ENCODE peak calls at places on chromosomes 16 and 17, in ten cellular contexts. K, W, B, V, F, Z, R, Y, L and E are unnamed samples.

GRCh38 chr17:7850970-7851437 is 3.9 kb upstream of the TMEM88 start:
- DNase-seq in L (no peak), F (no peak), Z (no peak), V (no peak), R (no peak), K (no peak), B (no peak), Y (no peak), W (no peak), E (no peak)

GRCh38 chr17:57916925-57917858 is 38.0 kb downstream of the CUEDC1 start:
- DNase-seq in R (no peak), L (no peak), V (peak; percentile 98), Y (no peak), F (no peak), W (no peak), K (no peak), Z (peak; percentile 82), B (no peak), E (no peak)

GRCh38 chr16:17572145-17572544 is 101.4 kb upstream of the XYLT1 start:
- DNase-seq in K (no peak), Z (no peak), V (no peak), B (no peak), W (no peak), F (no peak), Y (no peak), L (no peak), R (no peak), E (no peak)

GRCh38 chr16:73042807-73043206 is 5.1 kb downstream of the ZFHX3 start:
- DNase-seq in B (no peak), Y (no peak), L (no peak), F (no peak), R (no peak), Z (no peak), W (no peak), K (no peak), V (no peak), E (no peak)

GRCh38 chr16:27867122-27868110 is 196.1 kb downstream of the GSG1L start:
- DNase-seq in K (no peak), V (peak; percentile 66), Y (peak; percentile 54), B (peak; percentile 69), Z (peak; percentile 57), F (peak; percentile 87), R (peak; percentile 57), L (peak; percentile 56), W (peak; percentile 60), E (peak; percentile 16)

GRCh38 chr16:60274431-60275017 is 1540.4 kb upstream of the GOT2 start:
- DNase-seq in B (no peak), R (no peak), W (no peak), F (no peak), V (no peak), K (no peak), Y (no peak), L (no peak), Z (no peak), E (no peak)

GRCh38 chr17:79587421-79587820 is 23.4 kb downstream of the RBFOX3 start:
- DNase-seq in W (no peak), R (no peak), F (no peak), K (no peak), Y (no peak), B (no peak), V (no peak), Z (no peak), L (no peak), E (no peak)

GRCh38 chr16:51442140-51442539 is 291.1 kb upstream of the SALL1 start:
- DNase-seq in V (no peak), B (peak; percentile 6), L (no peak), W (no peak), R (no peak), Z (no peak), K (no peak), F (no peak), Y (no peak), E (no peak)

GRCh38 chr16:86635926-86636325 is 57.6 kb downstream of the FOXL1 start:
- DNase-seq in V (no peak), W (no peak), K (no peak), L (no peak), F (no peak), R (no peak), Y (no peak), B (no peak), Z (no peak), E (no peak)

GRCh38 chr16:14492614-14493013 is 137.4 kb downstream of the PARN start:
- DNase-seq in B (no peak), R (no peak), F (no peak), K (no peak), Y (no peak), V (no peak), L (no peak), Z (no peak), W (no peak), E (no peak)

GRCh38 chr16:50067290-50067853 is 1.6 kb downstream of the HEATR3 start:
- DNase-seq in Z (no peak), W (peak; percentile 6), F (peak; percentile 81), V (peak; percentile 39), B (peak; percentile 35), R (no peak), Y (peak; percentile 34), K (peak; percentile 12), L (peak; percentile 12), E (no peak)

GRCh38 chr17:53264730-53265129 is 558.0 kb upstream of the KIF2B start:
- DNase-seq in V (no peak), K (no peak), Y (no peak), F (no peak), B (no peak), R (no peak), Z (no peak), L (no peak), W (no peak), E (no peak)

GRCh38 chr17:45132302-45132568 is at the start of gene PLCD3:
- DNase-seq in F (no peak), W (no peak), Y (no peak), Z (no peak), L (no peak), V (no peak), K (no peak), R (no peak), B (no peak), E (no peak)

GRCh38 chr16:8920676-8921625 is 38.8 kb downstream of the LITAFD start:
- DNase-seq in W (no peak), R (no peak), Y (no peak), V (no peak), F (no peak), B (no peak), Z (no peak), K (no peak), L (no peak), E (no peak)

GRCh38 chr17:82287849-82288601 is 14.5 kb upstream of the CSNK1D start:
- DNase-seq in K (peak; percentile 85), L (peak; percentile 85), W (no peak), V (peak; percentile 86), B (peak; percentile 56), F (peak; percentile 81), Z (peak; percentile 97), R (no peak), Y (no peak), E (no peak)